ENCODE peak calls at places on chromosome 19, in five cellular contexts. E is IMR-90, D is H1, R is endodermal cell, F is astrocyte. B is an unnamed sample. For H3K9me3, the result is how much of the 10 kb centered on the place peaks cover.

GRCh38 chr19:35433448-35433847 is 14.6 kb upstream of the FFAR2 start:
- DNase-seq in E (no peak), D (no peak), R (no peak), F (no peak), B (no peak)

GRCh38 chr19:46821512-46822359 is 28.9 kb downstream of the AP2S1 start:
- DNase-seq in E (no peak), D (no peak), R (peak), F (no peak), B (no peak)

GRCh38 chr19:41753936-41754529 is 1.3 kb upstream of the CEACAM6 start:
- DNase-seq in E (peak), D (peak), R (peak), F (no peak), B (no peak)

GRCh38 chr19:11019824-11020223 is 59.0 kb downstream of the SMARCA4 start:
- DNase-seq in E (no peak), D (no peak), R (no peak), F (no peak), B (no peak)

GRCh38 chr19:29577662-29577963 is 28.5 kb upstream of the POP4 start:
- DNase-seq in E (no peak), D (no peak), R (no peak), F (no peak), B (no peak)

GRCh38 chr19:17419154-17419490 is 725 bp upstream of the MVB12A start:
- DNase-seq in E (no peak), D (no peak), R (no peak), F (no peak), B (no peak)

GRCh38 chr19:29679598-29680210 is 14.4 kb downstream of the PLEKHF1 start:
- DNase-seq in E (no peak), D (no peak), R (no peak), F (no peak), B (no peak)

GRCh38 chr19:46515879-46516350 is 20.2 kb upstream of the PNMA8B start:
- DNase-seq in E (peak), D (peak), R (no peak), F (peak), B (no peak)

GRCh38 chr19:17078920-17079709 is 3.5 kb downstream of the MYO9B start:
- DNase-seq in E (peak), D (no peak), R (no peak), F (peak), B (no peak)

GRCh38 chr19:17441241-17442135 is 7.0 kb downstream of the TMEM221 start:
- DNase-seq in E (no peak), D (peak), R (peak), F (peak), B (no peak)

GRCh38 chr19:2011169-2011568 is 4.3 kb downstream of the BTBD2 start:
- DNase-seq in E (no peak), D (no peak), R (no peak), F (no peak), B (no peak)

GRCh38 chr19:11421607-11422098 is 2.5 kb upstream of the RGL3 start:
- DNase-seq in E (no peak), D (peak), R (peak), F (no peak), B (no peak)

GRCh38 chr19:56806639-56807038 is 33.9 kb downstream of the PEG3 start:
- DNase-seq in E (no peak), D (no peak), R (no peak), F (no peak), B (no peak)

GRCh38 chr19:14310055-14310454 is 71.2 kb upstream of the ADGRE5 start:
- DNase-seq in E (no peak), D (no peak), R (no peak), F (no peak), B (no peak)

GRCh38 chr19:1568320-1569019 is at the start of gene MEX3D:
- DNase-seq in E (peak), D (peak), R (peak), F (peak), B (no peak)

DNA sequence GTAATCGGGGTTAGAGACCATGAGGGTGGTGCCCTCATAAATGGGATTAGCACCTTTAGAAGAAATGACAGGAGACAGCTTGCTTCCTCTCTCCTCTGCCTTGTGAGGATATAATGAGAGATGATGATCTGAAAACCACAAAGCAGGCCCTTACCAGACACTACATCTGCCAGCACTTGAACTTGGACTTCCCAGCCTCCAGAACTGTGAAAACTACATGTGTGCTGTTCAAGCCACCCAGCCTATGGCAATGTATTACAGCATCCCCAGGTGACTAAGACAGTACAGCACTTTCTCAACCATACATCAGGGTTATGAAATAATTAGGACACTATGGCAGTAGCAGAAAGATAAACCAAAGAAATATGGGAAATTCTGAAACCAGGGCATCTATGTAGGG is 7.4 kb downstream of the ZNF564 start:
- DNase-seq in E (no peak), D (no peak), R (no peak), F (peak), B (no peak)
- H3K9me3 ChIP-seq in E (under half), D (under half), R (half or more), F (under half), B (under half)

GRCh38 chr19:5340637-5341447 is at the start of gene PTPRS:
- DNase-seq in E (peak), D (peak), R (peak), F (peak), B (no peak)
- H3K9ac ChIP-seq in E (peak), D (peak), R (peak), F (peak), B (peak)

DNA sequence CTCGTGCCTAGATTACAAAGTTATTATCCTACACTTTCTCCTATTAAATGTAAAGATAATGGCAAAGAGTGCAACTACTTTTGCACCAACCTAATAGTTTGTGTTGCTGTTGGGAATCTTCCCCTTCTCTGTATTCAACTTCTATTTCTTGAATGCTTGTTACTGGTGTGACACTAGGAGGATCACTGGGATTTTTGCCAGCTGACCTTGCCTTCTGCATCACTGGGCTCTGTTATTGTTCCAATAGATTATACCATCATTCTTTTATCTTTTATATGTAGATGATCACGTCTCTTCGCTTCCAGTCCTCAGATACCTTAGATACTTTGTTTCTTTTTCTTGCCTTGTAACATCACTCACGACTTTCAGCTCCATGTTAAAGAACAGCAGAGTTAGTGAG is 3.5 kb upstream of the OR10H4 start:
- DNase-seq in E (no peak), D (no peak), R (no peak), F (no peak), B (no peak)
- H3K9me3 ChIP-seq in E (under half), D (half or more), R (half or more), F (under half), B (under half)

DNA sequence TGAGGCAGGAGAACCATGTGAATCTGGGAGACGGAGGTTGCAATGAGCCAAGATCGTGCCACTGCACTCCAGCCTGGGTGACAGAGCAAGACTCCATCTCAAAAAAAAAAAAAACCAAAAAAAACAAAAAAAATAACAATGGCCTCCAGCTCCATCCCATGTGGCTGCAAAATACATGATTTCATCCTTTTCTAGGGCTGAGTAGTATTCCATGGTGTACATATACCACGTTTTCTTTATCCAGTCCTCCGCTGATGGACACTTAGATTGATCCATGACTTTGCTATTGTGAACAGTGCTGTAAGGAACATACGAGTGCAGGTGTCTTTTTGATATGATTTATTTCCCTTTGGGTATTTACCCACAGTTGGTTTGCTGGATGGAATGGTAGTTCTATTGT is 20.9 kb upstream of the LSM14A start:
- DNase-seq in E (no peak), D (no peak), R (no peak), F (no peak), B (no peak)
- H3K9ac ChIP-seq in E (no peak), D (no peak), R (no peak), F (no peak), B (no peak)

GRCh38 chr19:51916167-51916566 is 11.1 kb upstream of the ZNF613 start:
- DNase-seq in E (no peak), D (no peak), R (no peak), F (no peak), B (no peak)
- H3K9me3 ChIP-seq in E (under half), D (half or more), R (half or more), F (under half), B (under half)

DNA sequence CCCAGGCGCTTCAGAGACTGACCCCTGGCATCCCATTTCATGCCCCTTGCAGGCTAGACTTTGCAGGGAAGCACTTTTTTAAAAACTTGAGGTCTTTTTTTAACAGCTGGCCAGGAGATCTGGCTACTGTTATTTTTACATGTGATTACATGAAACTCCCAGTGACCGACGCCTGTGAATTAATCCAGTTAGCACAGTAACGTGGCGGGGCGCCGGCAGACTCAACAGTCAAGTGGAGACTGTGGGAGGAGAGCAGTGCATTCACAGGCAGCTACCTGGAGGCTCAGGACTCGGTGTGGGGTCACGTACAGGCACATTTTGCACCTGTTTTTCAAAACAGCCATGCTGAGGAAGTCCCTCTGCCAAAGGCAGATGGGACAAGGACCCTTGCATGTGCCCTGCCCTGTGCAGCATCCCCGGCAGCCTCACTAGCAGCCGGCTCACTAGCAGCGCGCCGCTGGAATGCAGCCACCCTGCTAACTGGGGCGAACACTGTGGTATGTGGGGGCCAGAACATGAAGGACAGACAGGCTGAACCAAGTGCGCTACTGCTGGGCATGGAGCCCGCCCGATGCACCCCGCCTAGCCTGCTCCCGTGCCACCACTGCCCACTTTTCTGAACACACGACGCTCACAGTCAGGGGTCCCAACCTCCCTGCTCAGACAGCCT is 18.7 kb downstream of the CAPS start:
- DNase-seq in E (no peak), D (no peak), R (no peak), F (no peak), B (no peak)
- H3K9ac ChIP-seq in E (no peak), D (no peak), R (no peak), F (no peak), B (no peak)

DNA sequence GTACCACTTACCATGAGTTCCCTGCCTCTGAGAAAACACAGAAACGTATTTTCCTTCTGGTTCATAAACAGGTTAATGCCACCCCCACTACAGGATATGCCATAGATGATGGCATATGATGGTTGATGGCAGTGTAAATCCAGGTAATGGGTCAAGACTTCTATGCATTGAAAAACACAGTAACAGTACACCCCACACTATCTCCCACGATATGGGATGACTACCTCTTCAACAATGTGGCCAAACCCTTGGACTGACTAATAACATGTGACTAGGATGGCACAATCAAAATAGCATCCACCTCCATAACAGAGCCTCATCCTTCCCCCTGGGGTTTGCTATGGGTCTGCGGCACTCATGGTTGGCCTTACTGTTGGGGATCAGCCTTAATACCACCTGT is 22.0 kb downstream of the ZNF235 start:
- DNase-seq in E (peak), D (no peak), R (no peak), F (no peak), B (no peak)
- H3K9me3 ChIP-seq in E (under half), D (under half), R (under half), F (under half), B (under half)

DNA sequence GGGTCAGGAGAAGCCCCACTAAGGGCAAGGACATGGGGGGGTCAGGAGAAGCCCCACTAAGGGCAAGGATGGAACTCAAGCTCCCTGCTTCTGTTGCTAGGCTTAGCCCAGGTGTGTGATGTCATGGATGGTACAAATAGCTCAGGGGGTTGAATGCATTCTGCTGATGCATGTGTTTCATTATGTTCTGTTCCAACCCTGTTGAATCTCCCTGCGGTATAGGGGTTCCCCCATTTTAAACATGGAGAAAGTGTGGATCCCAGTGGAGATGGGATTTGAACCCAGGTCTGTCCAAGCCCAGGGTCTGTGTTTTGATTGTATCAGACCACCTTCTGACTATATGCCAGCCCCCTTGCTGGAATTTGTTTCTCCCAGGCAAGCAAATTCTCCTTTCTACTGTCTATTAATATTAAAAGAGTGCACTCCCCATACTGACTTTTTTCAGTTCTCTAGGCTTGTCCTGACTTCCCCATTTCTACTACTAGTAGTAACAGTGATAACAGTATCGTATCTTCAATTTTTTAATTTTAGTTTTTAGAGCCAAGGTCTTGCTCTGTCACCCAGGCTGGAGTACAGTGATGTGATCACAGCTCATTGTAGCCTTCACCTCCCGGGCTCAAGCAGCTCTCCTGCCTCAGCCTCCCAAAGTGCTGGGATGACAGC is 6.7 kb downstream of the ZNF865 start:
- DNase-seq in E (no peak), D (no peak), R (no peak), F (no peak), B (no peak)
- H3K9ac ChIP-seq in E (no peak), D (no peak), R (no peak), F (no peak), B (no peak)

GRCh38 chr19:53034948-53035675 is 9.4 kb upstream of the ERVV-2 start:
- DNase-seq in E (no peak), D (no peak), R (no peak), F (no peak), B (no peak)

GRCh38 chr19:53037101-53038097 is 7.1 kb upstream of the ERVV-2 start:
- DNase-seq in E (peak), D (peak), R (peak), F (peak), B (no peak)

DNA sequence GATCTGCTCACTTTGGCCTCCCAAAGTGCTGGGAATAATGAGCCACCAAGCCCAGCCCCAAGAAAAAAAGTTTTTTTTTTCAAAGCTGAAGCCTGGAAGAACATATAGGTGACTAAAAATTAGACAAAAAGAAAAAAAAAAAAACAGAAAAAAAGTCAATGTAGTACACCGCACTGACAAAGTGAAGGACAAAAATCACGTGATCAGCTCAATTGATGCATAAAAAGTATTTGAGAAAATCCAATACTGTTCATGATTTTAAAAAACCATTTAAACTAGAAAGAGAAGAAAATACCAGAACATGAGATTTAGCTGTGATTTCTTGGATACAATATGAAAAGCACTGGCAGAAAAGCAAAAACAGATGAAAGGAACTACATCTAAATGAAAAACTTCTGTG is 10.5 kb upstream of the ERVV-2 start:
- DNase-seq in E (no peak), D (no peak), R (no peak), F (no peak), B (no peak)
- H3K9me3 ChIP-seq in E (under half), D (under half), R (under half), F (under half), B (under half)

GRCh38 chr19:55390461-55390880 is 4.7 kb downstream of the RPL28 start:
- DNase-seq in E (no peak), D (no peak), R (peak), F (no peak), B (no peak)

GRCh38 chr19:55389386-55390317 is 3.9 kb downstream of the RPL28 start:
- DNase-seq in E (no peak), D (no peak), R (no peak), F (no peak), B (no peak)

GRCh38 chr19:55385749-55386514 is at the start of gene RPL28:
- DNase-seq in E (peak), D (peak), R (peak), F (peak), B (peak)

GRCh38 chr19:55386515-55386947 is 799 bp downstream of the RPL28 start:
- DNase-seq in E (no peak), D (no peak), R (no peak), F (no peak), B (no peak)

DNA sequence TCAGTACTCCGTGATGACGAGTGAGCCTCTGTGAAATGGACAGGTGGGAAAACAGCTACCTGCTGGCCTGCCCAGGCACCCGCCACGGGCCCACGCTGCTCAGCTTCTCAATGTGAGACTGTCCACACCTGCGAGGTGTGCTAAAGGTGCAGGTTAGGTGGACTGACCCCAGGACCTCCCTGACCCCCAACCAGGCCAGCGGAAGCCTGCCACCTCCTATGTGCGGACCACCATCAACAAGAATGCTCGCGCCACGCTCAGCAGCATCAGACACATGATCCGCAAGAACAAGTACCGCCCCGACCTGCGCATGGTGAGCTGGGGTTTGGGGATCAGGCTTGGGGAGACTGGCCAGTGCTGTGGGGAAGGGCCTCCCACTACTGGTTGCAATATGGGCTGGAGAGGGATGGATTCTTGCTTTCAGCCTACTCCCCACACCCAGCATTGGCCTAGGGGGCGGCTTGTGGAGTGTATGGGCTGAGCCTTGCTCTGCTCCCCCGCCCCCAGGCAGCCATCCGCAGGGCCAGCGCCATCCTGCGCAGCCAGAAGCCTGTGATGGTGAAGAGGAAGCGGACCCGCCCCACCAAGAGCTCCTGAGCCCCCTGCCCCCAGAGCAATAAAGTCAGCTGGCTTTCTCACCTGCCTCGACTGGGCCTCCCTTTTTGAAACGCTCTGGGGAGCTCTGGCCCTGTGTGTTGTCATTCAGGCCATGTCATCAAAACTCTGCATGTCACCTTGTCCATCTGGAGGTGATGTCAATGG is 2.2 kb downstream of the RPL28 start:
- DNase-seq in E (no peak), D (no peak), R (no peak), F (no peak), B (no peak)
- H3K9ac ChIP-seq in E (peak), D (no peak), R (no peak), F (peak), B (peak)

B was measured in SK-N-MC.